ENCODE peak calls at places on chromosomes 16 and 17, in six cellular contexts. One of them, this sample, is unnamed.

GRCh38 chr16:30562021-30562420 is 3.8 kb upstream of the ZNF764 start:
- DNase-seq in GM23248: no peak
- DNase-seq in CD8-positive, alpha-beta memory T cell: no peak
- DNase-seq in osteoblast: no peak
- DNase-seq in upper lobe of right lung: no peak
- DNase-seq in SJCRH30: no peak
- DNase-seq in this sample: no peak

GRCh38 chr17:67514998-67515397 is 137.9 kb downstream of the PITPNC1 start:
- DNase-seq in GM23248: no peak
- DNase-seq in CD8-positive, alpha-beta memory T cell: no peak
- DNase-seq in osteoblast: no peak
- DNase-seq in upper lobe of right lung: no peak
- DNase-seq in SJCRH30: no peak
- DNase-seq in this sample: no peak

GRCh38 chr16:84982434-84982833 is 28.9 kb downstream of the ZDHHC7 start:
- DNase-seq in GM23248: no peak
- DNase-seq in CD8-positive, alpha-beta memory T cell: no peak
- DNase-seq in osteoblast: no peak
- DNase-seq in upper lobe of right lung: peak; percentile 74
- DNase-seq in SJCRH30: no peak
- DNase-seq in this sample: no peak

GRCh38 chr16:69486272-69486671 is 61.9 kb downstream of the CYB5B start:
- DNase-seq in GM23248: no peak
- DNase-seq in CD8-positive, alpha-beta memory T cell: no peak
- DNase-seq in osteoblast: no peak
- DNase-seq in upper lobe of right lung: no peak
- DNase-seq in SJCRH30: no peak
- DNase-seq in this sample: no peak

GRCh38 chr17:49862781-49863331 is 15.0 kb upstream of the TAC4 start:
- DNase-seq in GM23248: no peak
- DNase-seq in CD8-positive, alpha-beta memory T cell: no peak
- DNase-seq in osteoblast: peak; percentile 78
- DNase-seq in upper lobe of right lung: no peak
- DNase-seq in SJCRH30: no peak
- DNase-seq in this sample: no peak

GRCh38 chr16:70267516-70267915 is 15.8 kb upstream of the EXOSC6 start:
- DNase-seq in GM23248: peak; percentile 66
- DNase-seq in CD8-positive, alpha-beta memory T cell: no peak
- DNase-seq in osteoblast: peak; percentile 86
- DNase-seq in upper lobe of right lung: peak; percentile 46
- DNase-seq in SJCRH30: peak; percentile 27
- DNase-seq in this sample: no peak

GRCh38 chr16:59665618-59666220 is 931.6 kb upstream of the GOT2 start:
- DNase-seq in GM23248: no peak
- DNase-seq in CD8-positive, alpha-beta memory T cell: no peak
- DNase-seq in osteoblast: no peak
- DNase-seq in upper lobe of right lung: no peak
- DNase-seq in SJCRH30: no peak
- DNase-seq in this sample: no peak

GRCh38 chr16:80931985-80932720 is 74.5 kb downstream of the CMC2 start:
- DNase-seq in GM23248: peak; percentile 72
- DNase-seq in CD8-positive, alpha-beta memory T cell: no peak
- DNase-seq in osteoblast: peak; percentile 94
- DNase-seq in upper lobe of right lung: peak; percentile 73
- DNase-seq in SJCRH30: no peak
- DNase-seq in this sample: no peak

GRCh38 chr17:6639651-6640535 is 618 bp downstream of the KIAA0753 start:
- DNase-seq in GM23248: peak; percentile 80
- DNase-seq in CD8-positive, alpha-beta memory T cell: no peak
- DNase-seq in osteoblast: peak; percentile 83
- DNase-seq in upper lobe of right lung: peak; percentile 82
- DNase-seq in SJCRH30: peak; percentile 33
- DNase-seq in this sample: no peak

GRCh38 chr16:66824006-66824405 is 6.8 kb downstream of the NAE1 start:
- DNase-seq in GM23248: peak; percentile 55
- DNase-seq in CD8-positive, alpha-beta memory T cell: no peak
- DNase-seq in osteoblast: no peak
- DNase-seq in upper lobe of right lung: no peak
- DNase-seq in SJCRH30: no peak
- DNase-seq in this sample: no peak

GRCh38 chr16:56844056-56844455 is 21.0 kb upstream of the SLC12A3 start:
- DNase-seq in GM23248: no peak
- DNase-seq in CD8-positive, alpha-beta memory T cell: no peak
- DNase-seq in osteoblast: no peak
- DNase-seq in upper lobe of right lung: no peak
- DNase-seq in SJCRH30: no peak
- DNase-seq in this sample: no peak

GRCh38 chr17:17781591-17782424 is 55.0 kb downstream of the SREBF1 start:
- DNase-seq in GM23248: peak; percentile 69
- DNase-seq in CD8-positive, alpha-beta memory T cell: peak; percentile 45
- DNase-seq in osteoblast: no peak
- DNase-seq in upper lobe of right lung: peak; percentile 83
- DNase-seq in SJCRH30: peak; percentile 97
- DNase-seq in this sample: peak; percentile 58

GRCh38 chr17:58370716-58371115 is 18.7 kb upstream of the SUPT4H1 start:
- DNase-seq in GM23248: no peak
- DNase-seq in CD8-positive, alpha-beta memory T cell: no peak
- DNase-seq in osteoblast: no peak
- DNase-seq in upper lobe of right lung: no peak
- DNase-seq in SJCRH30: no peak
- DNase-seq in this sample: no peak

GRCh38 chr17:83082435-83082834 is 3.0 kb downstream of the METRNL start:
- DNase-seq in GM23248: no peak
- DNase-seq in CD8-positive, alpha-beta memory T cell: no peak
- DNase-seq in osteoblast: no peak
- DNase-seq in upper lobe of right lung: no peak
- DNase-seq in SJCRH30: no peak
- DNase-seq in this sample: no peak

GRCh38 chr17:59762022-59762825 is 54.8 kb downstream of the VMP1 start:
- DNase-seq in GM23248: peak; percentile 91
- DNase-seq in CD8-positive, alpha-beta memory T cell: no peak
- DNase-seq in osteoblast: no peak
- DNase-seq in upper lobe of right lung: no peak
- DNase-seq in SJCRH30: no peak
- DNase-seq in this sample: no peak

GRCh38 chr17:78112508-78113471 is 15.8 kb downstream of the TMC6 start:
- DNase-seq in GM23248: peak; percentile 59
- DNase-seq in CD8-positive, alpha-beta memory T cell: peak; percentile 71
- DNase-seq in osteoblast: peak; percentile 99
- DNase-seq in upper lobe of right lung: peak; percentile 89
- DNase-seq in SJCRH30: peak; percentile 82
- DNase-seq in this sample: peak; percentile 65

GRCh38 chr17:43691317-43691693 is 29.6 kb upstream of the MEOX1 start:
- DNase-seq in GM23248: no peak
- DNase-seq in CD8-positive, alpha-beta memory T cell: no peak
- DNase-seq in osteoblast: no peak
- DNase-seq in upper lobe of right lung: no peak
- DNase-seq in SJCRH30: no peak
- DNase-seq in this sample: no peak
- H3K4me3 ChIP-seq in GM23248: no peak overlapping the region
- H3K4me3 ChIP-seq in CD8-positive, alpha-beta memory T cell: no peak overlapping the region
- H3K4me3 ChIP-seq in osteoblast: no peak overlapping the region
- H3K4me3 ChIP-seq in upper lobe of right lung: no peak overlapping the region
- H3K4me3 ChIP-seq in SJCRH30: no peak overlapping the region
- H3K4me3 ChIP-seq in this sample: no peak overlapping the region

GRCh38 chr17:4512156-4513112 is 13.8 kb downstream of the SPNS2 start:
- DNase-seq in GM23248: no peak
- DNase-seq in CD8-positive, alpha-beta memory T cell: no peak
- DNase-seq in osteoblast: no peak
- DNase-seq in upper lobe of right lung: no peak
- DNase-seq in SJCRH30: no peak
- DNase-seq in this sample: no peak

GRCh38 chr17:4511199-4511932 is 12.7 kb downstream of the SPNS2 start:
- DNase-seq in GM23248: no peak
- DNase-seq in CD8-positive, alpha-beta memory T cell: no peak
- DNase-seq in osteoblast: no peak
- DNase-seq in upper lobe of right lung: no peak
- DNase-seq in SJCRH30: no peak
- DNase-seq in this sample: no peak

GRCh38 chr17:4514779-4515178 is 16.1 kb downstream of the SPNS2 start:
- DNase-seq in GM23248: no peak
- DNase-seq in CD8-positive, alpha-beta memory T cell: no peak
- DNase-seq in osteoblast: no peak
- DNase-seq in upper lobe of right lung: no peak
- DNase-seq in SJCRH30: no peak
- DNase-seq in this sample: peak; percentile 7

GRCh38 chr17:4514206-4514605 is 15.5 kb downstream of the SPNS2 start:
- DNase-seq in GM23248: no peak
- DNase-seq in CD8-positive, alpha-beta memory T cell: no peak
- DNase-seq in osteoblast: no peak
- DNase-seq in upper lobe of right lung: peak; percentile 77
- DNase-seq in SJCRH30: no peak
- DNase-seq in this sample: no peak

GRCh38 chr17:4513113-4514032 is 14.7 kb downstream of the SPNS2 start:
- DNase-seq in GM23248: no peak
- DNase-seq in CD8-positive, alpha-beta memory T cell: no peak
- DNase-seq in osteoblast: no peak
- DNase-seq in upper lobe of right lung: no peak
- DNase-seq in SJCRH30: no peak
- DNase-seq in this sample: no peak
- H3K36me3 ChIP-seq in GM23248: no peaks in the 10 kb centered on the region
- H3K36me3 ChIP-seq in CD8-positive, alpha-beta memory T cell: no peaks in the 10 kb centered on the region
- H3K36me3 ChIP-seq in osteoblast: no peaks in the 10 kb centered on the region
- H3K36me3 ChIP-seq in upper lobe of right lung: no peaks in the 10 kb centered on the region
- H3K36me3 ChIP-seq in SJCRH30: no peaks in the 10 kb centered on the region
- H3K36me3 ChIP-seq in this sample: no peaks in the 10 kb centered on the region

DNA sequence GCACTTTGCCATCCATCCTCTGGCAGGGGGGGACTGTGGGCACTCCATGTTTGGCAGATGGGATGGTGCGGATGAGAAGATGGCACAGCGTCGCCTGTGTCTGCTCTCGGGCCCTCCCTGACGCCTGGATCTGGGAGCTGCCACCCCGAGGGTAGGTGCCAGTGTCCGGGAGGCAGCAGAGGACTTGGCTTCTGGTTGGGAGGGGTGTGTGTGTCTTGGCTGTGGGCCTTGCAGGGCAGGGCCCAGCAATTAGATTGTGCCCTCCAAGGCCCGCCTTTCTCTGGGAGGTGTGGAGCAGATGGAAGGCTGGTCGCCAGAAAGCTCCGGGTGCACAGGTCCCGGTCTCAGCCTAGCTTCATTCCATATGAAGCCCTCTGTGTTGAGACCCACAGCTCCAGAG is 1.4 kb downstream of the RAP1GAP2 start:
- DNase-seq in GM23248: no peak
- DNase-seq in CD8-positive, alpha-beta memory T cell: no peak
- DNase-seq in osteoblast: peak; percentile 63
- DNase-seq in upper lobe of right lung: no peak
- DNase-seq in SJCRH30: no peak
- DNase-seq in this sample: no peak
- H3K4me3 ChIP-seq in GM23248: no peak overlapping the region
- H3K4me3 ChIP-seq in CD8-positive, alpha-beta memory T cell: peak overlapping the region; percentile 75
- H3K4me3 ChIP-seq in osteoblast: no peak overlapping the region
- H3K4me3 ChIP-seq in upper lobe of right lung: no peak overlapping the region
- H3K4me3 ChIP-seq in SJCRH30: no peak overlapping the region
- H3K4me3 ChIP-seq in this sample: peak overlapping the region; percentile 56

GRCh38 chr16:27528294-27528693 is 21.4 kb downstream of the GTF3C1 start:
- DNase-seq in GM23248: no peak
- DNase-seq in CD8-positive, alpha-beta memory T cell: no peak
- DNase-seq in osteoblast: no peak
- DNase-seq in upper lobe of right lung: no peak
- DNase-seq in SJCRH30: no peak
- DNase-seq in this sample: no peak

GRCh38 chr16:27526169-27526568 is 23.5 kb downstream of the GTF3C1 start:
- DNase-seq in GM23248: no peak
- DNase-seq in CD8-positive, alpha-beta memory T cell: no peak
- DNase-seq in osteoblast: no peak
- DNase-seq in upper lobe of right lung: no peak
- DNase-seq in SJCRH30: peak; percentile 63
- DNase-seq in this sample: no peak

GRCh38 chr16:27532088-27532810 is 17.5 kb downstream of the GTF3C1 start:
- DNase-seq in GM23248: no peak
- DNase-seq in CD8-positive, alpha-beta memory T cell: no peak
- DNase-seq in osteoblast: no peak
- DNase-seq in upper lobe of right lung: peak; percentile 17
- DNase-seq in SJCRH30: peak; percentile 70
- DNase-seq in this sample: no peak

GRCh38 chr16:27529962-27530361 is 19.8 kb downstream of the GTF3C1 start:
- DNase-seq in GM23248: peak; percentile 62
- DNase-seq in CD8-positive, alpha-beta memory T cell: no peak
- DNase-seq in osteoblast: peak; percentile 93
- DNase-seq in upper lobe of right lung: no peak
- DNase-seq in SJCRH30: peak; percentile 54
- DNase-seq in this sample: no peak

DNA sequence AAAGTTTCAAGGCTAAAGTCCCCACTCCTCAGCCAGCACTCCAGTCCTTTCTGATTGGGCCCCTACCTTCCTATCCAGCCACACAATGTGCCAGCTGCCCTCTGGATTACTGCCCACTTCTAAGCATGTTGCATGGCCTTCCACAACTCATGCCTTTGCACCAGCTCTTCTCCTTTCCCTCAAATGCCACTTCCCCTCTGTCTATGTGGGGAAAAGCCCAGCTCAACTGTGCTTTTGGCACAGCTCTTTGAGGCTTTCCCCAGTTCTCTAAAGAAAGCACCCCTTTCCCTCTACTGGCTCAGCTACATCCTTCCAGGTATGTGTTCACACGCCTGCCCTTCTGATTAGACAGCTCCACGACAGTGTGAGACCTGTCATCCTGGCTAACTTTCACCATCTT is 18.5 kb downstream of the GTF3C1 start:
- DNase-seq in GM23248: no peak
- DNase-seq in CD8-positive, alpha-beta memory T cell: no peak
- DNase-seq in osteoblast: no peak
- DNase-seq in upper lobe of right lung: no peak
- DNase-seq in SJCRH30: no peak
- DNase-seq in this sample: no peak
- H3K36me3 ChIP-seq in GM23248: peaks cover 66% of the 10 kb centered on the region
- H3K36me3 ChIP-seq in CD8-positive, alpha-beta memory T cell: peaks cover 54% of the 10 kb centered on the region
- H3K36me3 ChIP-seq in osteoblast: peaks cover 79% of the 10 kb centered on the region
- H3K36me3 ChIP-seq in upper lobe of right lung: peaks cover 99% of the 10 kb centered on the region
- H3K36me3 ChIP-seq in SJCRH30: peaks cover 83% of the 10 kb centered on the region
- H3K36me3 ChIP-seq in this sample: peaks cover 68% of the 10 kb centered on the region

This sample was measured in CD8-positive, alpha-beta T cell.